ENCODE peak calls at places on chromosomes 7 and 10, in ten cellular contexts. J is B cell, S is bronchial epithelial cell, L is lower leg skin, G is Right ventricle myocardium superior, B is NCI-H446 treated with DMSO at 0.1 percent for 48 hours, M is activated T-cell treated with anti-CD3 and anti-CD28 coated beads for 24 hours, Y is GM03348, W is endothelial cell, F is NCI-H774. A is an unnamed sample.

GRCh38 chr10:49054753-49055152 is 60.6 kb downstream of the VSTM4 start:
- DNase-seq in J (no peak), S (no peak), L (no peak), G (no peak), B (no peak), M (no peak), Y (no peak), W (no peak), F (no peak), A (no peak)

GRCh38 chr7:128725524-128725923 is 13.6 kb upstream of the CALU start:
- DNase-seq in J (no peak), S (no peak), L (no peak), G (no peak), B (no peak), M (no peak), Y (no peak), W (no peak), F (no peak), A (no peak)

GRCh38 chr7:19001854-19002253 is 115.6 kb downstream of the TWIST1 start:
- DNase-seq in J (no peak), S (no peak), L (no peak), G (no peak), B (peak; percentile 10), M (no peak), Y (no peak), W (no peak), F (no peak), A (no peak)

GRCh38 chr10:680146-680545 is 9.3 kb downstream of the DIP2C start:
- DNase-seq in J (no peak), S (no peak), L (no peak), G (peak; percentile 57), B (no peak), M (no peak), Y (no peak), W (no peak), F (peak; percentile 58), A (no peak)

GRCh38 chr7:19648791-19649190 is 60.0 kb downstream of the POLR1F start:
- DNase-seq in J (no peak), S (no peak), L (no peak), G (no peak), B (no peak), M (no peak), Y (no peak), W (no peak), F (no peak), A (no peak)

GRCh38 chr10:13180788-13181187 is 19.4 kb downstream of the MCM10 start:
- DNase-seq in J (no peak), S (no peak), L (no peak), G (no peak), B (no peak), M (no peak), Y (no peak), W (no peak), F (no peak), A (no peak)

GRCh38 chr10:95300140-95300539 is 9.3 kb upstream of the PDLIM1 start:
- DNase-seq in J (no peak), S (no peak), L (no peak), G (no peak), B (no peak), M (no peak), Y (no peak), W (no peak), F (no peak), A (no peak)

GRCh38 chr10:60286436-60287023 is 103.1 kb downstream of the ANK3 start:
- DNase-seq in J (no peak), S (no peak), L (no peak), G (no peak), B (no peak), M (no peak), Y (no peak), W (no peak), F (no peak), A (no peak)

GRCh38 chr7:77426521-77427051 is 10.4 kb upstream of the GSAP start:
- DNase-seq in J (no peak), S (peak; percentile 54), L (no peak), G (no peak), B (no peak), M (no peak), Y (peak; percentile 58), W (no peak), F (no peak), A (no peak)

GRCh38 chr7:44824894-44825526 is 22.9 kb downstream of the H2AZ2 start:
- DNase-seq in J (no peak), S (no peak), L (no peak), G (no peak), B (no peak), M (no peak), Y (peak; percentile 51), W (no peak), F (no peak), A (no peak)

GRCh38 chr7:118995395-118995794 is 770.9 kb downstream of the ANKRD7 start:
- DNase-seq in J (no peak), S (no peak), L (no peak), G (no peak), B (no peak), M (no peak), Y (no peak), W (no peak), F (no peak), A (no peak)

GRCh38 chr10:117689566-117689965 is 147.0 kb downstream of the EMX2 start:
- DNase-seq in J (no peak), S (no peak), L (no peak), G (no peak), B (no peak), M (no peak), Y (no peak), W (no peak), F (no peak), A (no peak)

GRCh38 chr10:4283841-4284610 is 499.0 kb upstream of the KLF6 start:
- DNase-seq in J (no peak), S (no peak), L (peak; percentile 63), G (peak; percentile 73), B (no peak), M (no peak), Y (peak; percentile 57), W (no peak), F (no peak), A (no peak)

GRCh38 chr10:95397747-95398146 is 106.9 kb upstream of the PDLIM1 start:
- DNase-seq in J (no peak), S (peak; percentile 52), L (no peak), G (no peak), B (no peak), M (no peak), Y (no peak), W (no peak), F (no peak), A (no peak)

GRCh38 chr10:117537436-117537903 is 5.1 kb upstream of the EMX2 start:
- DNase-seq in J (peak; percentile 19), S (no peak), L (peak; percentile 19), G (no peak), B (no peak), M (no peak), Y (peak; percentile 91), W (peak; percentile 66), F (no peak), A (peak; percentile 0)

GRCh38 chr10:58157076-58157766 is 110.5 kb downstream of the IPMK start:
- DNase-seq in J (no peak), S (peak; percentile 96), L (peak; percentile 14), G (no peak), B (no peak), M (no peak), Y (peak; percentile 84), W (no peak), F (peak; percentile 14), A (no peak)

GRCh38 chr10:109259293-109259692 is 664.0 kb downstream of the XPNPEP1 start:
- DNase-seq in J (no peak), S (no peak), L (no peak), G (no peak), B (no peak), M (no peak), Y (peak; percentile 27), W (no peak), F (no peak), A (no peak)

GRCh38 chr7:139393621-139394215 is 34.0 kb downstream of the LUC7L2 start:
- DNase-seq in J (no peak), S (no peak), L (no peak), G (no peak), B (no peak), M (no peak), Y (no peak), W (no peak), F (no peak), A (no peak)

GRCh38 chr7:80918909-80919721 is at the start of gene SEMA3C:
- DNase-seq in J (peak; percentile 4), S (peak; percentile 84), L (peak; percentile 84), G (peak; percentile 95), B (peak; percentile 81), M (no peak), Y (peak; percentile 97), W (peak; percentile 91), F (peak; percentile 84), A (peak; percentile 65)

GRCh38 chr10:111479966-111480365 is 403.1 kb downstream of the ADRA2A start:
- DNase-seq in J (no peak), S (peak; percentile 59), L (no peak), G (no peak), B (no peak), M (no peak), Y (peak; percentile 44), W (no peak), F (no peak), A (no peak)

GRCh38 chr7:28729685-28730084 is 228.4 kb downstream of the TRIL start:
- DNase-seq in J (no peak), S (peak; percentile 36), L (no peak), G (no peak), B (no peak), M (no peak), Y (no peak), W (no peak), F (no peak), A (no peak)

GRCh38 chr10:94103902-94104301 is 110.2 kb downstream of the PLCE1 start:
- DNase-seq in J (no peak), S (no peak), L (no peak), G (no peak), B (no peak), M (no peak), Y (no peak), W (no peak), F (no peak), A (no peak)

GRCh38 chr7:101126651-101127459 is at the start of gene SERPINE1:
- DNase-seq in J (peak; percentile 33), S (peak; percentile 98), L (peak; percentile 92), G (peak; percentile 88), B (no peak), M (peak; percentile 14), Y (peak; percentile 95), W (peak; percentile 41), F (peak; percentile 50), A (peak; percentile 88)

GRCh38 chr7:94417261-94417660 is 22.6 kb downstream of the COL1A2 start:
- DNase-seq in J (no peak), S (no peak), L (no peak), G (no peak), B (no peak), M (no peak), Y (no peak), W (no peak), F (no peak), A (no peak)

GRCh38 chr10:79052311-79053080 is 16.3 kb upstream of the ZMIZ1 start:
- DNase-seq in J (no peak), S (peak; percentile 40), L (no peak), G (no peak), B (no peak), M (no peak), Y (no peak), W (peak; percentile 47), F (no peak), A (no peak)

GRCh38 chr10:91587710-91588638 is 44.9 kb downstream of the PPP1R3C start:
- DNase-seq in J (no peak), S (peak; percentile 61), L (no peak), G (no peak), B (peak; percentile 43), M (no peak), Y (peak; percentile 67), W (no peak), F (no peak), A (peak; percentile 29)

GRCh38 chr7:18993933-18994668 is 123.3 kb downstream of the TWIST1 start:
- DNase-seq in J (no peak), S (no peak), L (no peak), G (no peak), B (no peak), M (no peak), Y (peak; percentile 9), W (no peak), F (no peak), A (no peak)